ENCODE peak calls at places on chromosomes 16 and 17, in ten cellular contexts. V, U, D, Y, J, P, H, M, G and X are unnamed samples.
A peak's percentile ranks its signal among the peaks of the same experiment; 100 is the strongest.

GRCh38 chr17:19897108-19897854 is 29.5 kb upstream of the ULK2 start:
- DNase-seq in J (no peak), G (no peak), H (no peak), P (peak; percentile 61), M (no peak), V (peak; percentile 38), U (no peak), Y (no peak), D (no peak), X (peak; percentile 36)

GRCh38 chr17:79837888-79838540 is 1.2 kb downstream of the CBX4 start:
- DNase-seq in P (peak; percentile 44), Y (no peak), U (no peak), V (no peak), M (no peak), D (no peak), H (no peak), J (no peak), G (no peak), X (no peak)

GRCh38 chr17:41588126-41588810 is 1.6 kb upstream of the KRT14 start:
- DNase-seq in J (no peak), U (no peak), P (no peak), H (no peak), M (no peak), V (no peak), Y (no peak), G (no peak), D (no peak), X (no peak)

GRCh38 chr16:8798535-8799157 is 1.0 kb downstream of the PMM2 start:
- DNase-seq in M (no peak), V (no peak), J (no peak), G (no peak), Y (no peak), D (no peak), H (no peak), P (no peak), U (no peak), X (no peak)

GRCh38 chr16:11138769-11139623 is 117.0 kb downstream of the SOCS1 start:
- DNase-seq in P (no peak), H (no peak), G (no peak), D (no peak), U (no peak), V (peak; percentile 72), J (no peak), M (no peak), Y (no peak), X (no peak)

GRCh38 chr16:84840687-84841627 is 21.2 kb downstream of the CRISPLD2 start:
- DNase-seq in D (no peak), Y (no peak), M (no peak), U (no peak), P (no peak), G (no peak), V (no peak), H (no peak), J (no peak), X (no peak)

GRCh38 chr16:87657621-87658192 is 55.4 kb downstream of the JPH3 start:
- DNase-seq in M (no peak), P (no peak), G (no peak), V (no peak), H (no peak), U (no peak), D (peak; percentile 81), Y (no peak), J (no peak), X (peak; percentile 46)

GRCh38 chr16:11241480-11242204 is 14.4 kb downstream of the SOCS1 start:
- DNase-seq in D (no peak), Y (no peak), M (no peak), U (no peak), G (no peak), P (no peak), J (no peak), V (no peak), H (no peak), X (no peak)

GRCh38 chr16:19396555-19397011 is 21.1 kb upstream of the TMC5 start:
- DNase-seq in J (no peak), M (no peak), D (no peak), V (no peak), G (no peak), P (no peak), U (no peak), H (no peak), Y (no peak), X (no peak)

GRCh38 chr17:17693253-17693954 is 12.1 kb downstream of the RAI1 start:
- DNase-seq in U (no peak), J (peak; percentile 80), P (peak; percentile 55), G (no peak), V (no peak), Y (no peak), H (no peak), D (no peak), M (no peak), X (peak; percentile 77)

GRCh38 chr16:2783581-2784375 is 3.6 kb downstream of the PRSS33 start:
- DNase-seq in D (no peak), V (no peak), J (no peak), H (no peak), U (no peak), G (no peak), Y (no peak), P (no peak), M (no peak), X (no peak)

GRCh38 chr17:1170739-1171138 is 9.0 kb downstream of the ABR start:
- DNase-seq in P (no peak), J (no peak), Y (no peak), H (no peak), V (no peak), U (no peak), D (no peak), G (no peak), M (no peak), X (no peak)

GRCh38 chr17:64133546-64134215 is 3.7 kb upstream of the ERN1 start:
- DNase-seq in P (peak; percentile 60), D (peak; percentile 66), V (peak; percentile 79), G (no peak), Y (peak; percentile 38), H (no peak), U (no peak), J (peak; percentile 55), M (no peak), X (peak; percentile 88)

GRCh38 chr16:89159174-89159849 is 12.2 kb upstream of the CDH15 start:
- DNase-seq in P (no peak), V (no peak), G (no peak), M (no peak), H (no peak), U (no peak), Y (no peak), D (no peak), J (no peak), X (no peak)

GRCh38 chr17:79042421-79043190 is 18.6 kb downstream of the C1QTNF1 start:
- DNase-seq in M (peak; percentile 52), G (peak; percentile 66), Y (peak; percentile 29), D (peak; percentile 87), J (no peak), V (peak; percentile 62), P (peak; percentile 81), H (peak; percentile 53), U (peak; percentile 22), X (peak; percentile 62)

GRCh38 chr16:10736926-10737625 is 6.6 kb upstream of the NUBP1 start:
- DNase-seq in G (peak; percentile 46), U (peak; percentile 64), P (peak; percentile 62), M (peak; percentile 35), J (peak; percentile 63), H (peak; percentile 41), Y (peak; percentile 57), V (peak; percentile 72), D (peak; percentile 27), X (peak; percentile 82)

GRCh38 chr16:72878301-72879269 is 169.3 kb downstream of the ZFHX3 start:
- DNase-seq in M (no peak), U (no peak), V (peak; percentile 79), H (no peak), Y (no peak), P (peak; percentile 79), G (no peak), J (no peak), D (no peak), X (no peak)

GRCh38 chr17:70787721-70788120 is 618.4 kb downstream of the KCNJ2 start:
- DNase-seq in P (no peak), M (no peak), H (no peak), G (no peak), D (no peak), J (no peak), Y (no peak), U (no peak), V (no peak), X (no peak)

GRCh38 chr17:3845754-3846738 is at the start of gene NCBP3:
- DNase-seq in Y (peak; percentile 82), V (peak; percentile 95), P (peak; percentile 88), G (peak; percentile 89), D (peak; percentile 95), H (peak; percentile 82), M (peak; percentile 90), U (peak; percentile 89), J (peak; percentile 95), X (peak; percentile 91)

GRCh38 chr17:17343896-17344506 is 40.8 kb downstream of the NT5M start:
- DNase-seq in U (no peak), M (no peak), G (no peak), V (no peak), D (no peak), Y (no peak), J (no peak), P (no peak), H (no peak), X (no peak)

GRCh38 chr17:74851612-74852236 is 8.0 kb downstream of the GRIN2C start:
- DNase-seq in D (no peak), V (no peak), M (no peak), Y (no peak), P (no peak), G (no peak), U (no peak), J (no peak), H (no peak), X (no peak)

GRCh38 chr17:76735006-76735405 is 2.1 kb downstream of the SRSF2 start:
- DNase-seq in D (no peak), P (no peak), V (peak; percentile 53), H (no peak), Y (no peak), G (no peak), J (no peak), M (no peak), U (no peak), X (no peak)

GRCh38 chr16:72876221-72876620 is 171.7 kb downstream of the ZFHX3 start:
- DNase-seq in G (no peak), H (no peak), J (no peak), P (peak; percentile 48), Y (no peak), D (no peak), M (no peak), V (peak; percentile 83), U (peak; percentile 16), X (no peak)

GRCh38 chr17:70855401-70856054 is 686.2 kb downstream of the KCNJ2 start:
- DNase-seq in P (no peak), J (no peak), D (no peak), V (peak; percentile 92), H (no peak), M (no peak), Y (no peak), U (no peak), G (no peak), X (no peak)

GRCh38 chr16:2365895-2366294 is 25.4 kb upstream of the ABCA3 start:
- DNase-seq in M (no peak), J (no peak), H (no peak), V (peak; percentile 25), D (no peak), Y (no peak), P (peak; percentile 74), U (no peak), G (no peak), X (no peak)